ENCODE peak calls at places on chromosome 3, in five cellular contexts. S, O, F, W and R are unnamed samples.
A peak's percentile ranks its signal among the peaks of the same experiment; 100 is the strongest.

GRCh38 chr3:178807694-178808093 is 263.9 kb downstream of the ZMAT3 start:
- DNase-seq in S (no peak), O (no peak), F (no peak), W (no peak), R (no peak)

GRCh38 chr3:46283851-46284450 is 41.7 kb downstream of the CCR3 start:
- DNase-seq in S (no peak), O (no peak), F (no peak), W (peak; percentile 72), R (no peak)

GRCh38 chr3:131501949-131502348 is 822 bp downstream of the MRPL3 start:
- DNase-seq in S (peak; percentile 6), O (peak; percentile 1), F (no peak), W (no peak), R (no peak)

GRCh38 chr3:169760479-169760878 is 4.4 kb downstream of the TERC start:
- DNase-seq in S (peak; percentile 89), O (peak; percentile 59), F (no peak), W (no peak), R (no peak)

GRCh38 chr3:67018789-67019525 is 20.9 kb downstream of the KBTBD8 start:
- DNase-seq in S (no peak), O (peak; percentile 26), F (no peak), W (no peak), R (no peak)

GRCh38 chr3:169186596-169186995 is 476.9 kb downstream of the MECOM start:
- DNase-seq in S (no peak), O (no peak), F (no peak), W (no peak), R (no peak)

GRCh38 chr3:172201136-172201989 is 162.0 kb downstream of the FNDC3B start:
- DNase-seq in S (peak; percentile 69), O (peak; percentile 93), F (peak; percentile 91), W (no peak), R (no peak)

GRCh38 chr3:195150194-195151118 is 120.5 kb downstream of the XXYLT1 start:
- DNase-seq in S (no peak), O (peak; percentile 93), F (peak; percentile 76), W (peak; percentile 49), R (no peak)

GRCh38 chr3:51024765-51025681 is 350.3 kb downstream of the DOCK3 start:
- DNase-seq in S (no peak), O (no peak), F (peak; percentile 39), W (peak; percentile 89), R (peak; percentile 36)

GRCh38 chr3:16589120-16589519 is 16.1 kb downstream of the DAZL start:
- DNase-seq in S (no peak), O (no peak), F (no peak), W (no peak), R (no peak)

GRCh38 chr3:34957707-34958106 is 681.6 kb upstream of the ARPP21 start:
- DNase-seq in S (no peak), O (peak; percentile 78), F (no peak), W (no peak), R (no peak)

GRCh38 chr3:38989932-38990510 is 61.7 kb downstream of the SCN11A start:
- DNase-seq in S (no peak), O (no peak), F (no peak), W (no peak), R (no peak)

GRCh38 chr3:15271030-15271429 is 61.4 kb downstream of the SH3BP5 start:
- DNase-seq in S (no peak), O (no peak), F (no peak), W (no peak), R (no peak)

GRCh38 chr3:38960953-38961622 is 90.7 kb downstream of the SCN11A start:
- DNase-seq in S (peak; percentile 55), O (peak; percentile 54), F (peak; percentile 60), W (peak; percentile 20), R (no peak)

GRCh38 chr3:124277516-124277890 is 285.6 kb upstream of the ROPN1 start:
- DNase-seq in S (no peak), O (peak; percentile 82), F (no peak), W (no peak), R (no peak)

GRCh38 chr3:128482175-128482856 is 10.7 kb downstream of the GATA2 start:
- DNase-seq in S (peak; percentile 57), O (no peak), F (peak; percentile 25), W (no peak), R (no peak)

GRCh38 chr3:128369106-128369708 is 97.5 kb downstream of the DNAJB8 start:
- DNase-seq in S (no peak), O (no peak), F (no peak), W (no peak), R (no peak)

GRCh38 chr3:81173514-81173913 is 587.9 kb downstream of the GBE1 start:
- DNase-seq in S (peak; percentile 45), O (no peak), F (no peak), W (no peak), R (no peak)

GRCh38 chr3:79473993-79474392 is 293.8 kb downstream of the ROBO1 start:
- DNase-seq in S (peak; percentile 1), O (no peak), F (no peak), W (no peak), R (no peak)

GRCh38 chr3:18988619-18989229 is 159.6 kb upstream of the KCNH8 start:
- DNase-seq in S (peak; percentile 0), O (peak; percentile 28), F (no peak), W (peak; percentile 45), R (no peak)

GRCh38 chr3:127330385-127330784 is 42.5 kb upstream of the PRR20G start:
- DNase-seq in S (no peak), O (no peak), F (no peak), W (no peak), R (no peak)

GRCh38 chr3:175485436-175485835 is 626.3 kb downstream of the NAALADL2 start:
- DNase-seq in S (no peak), O (no peak), F (no peak), W (no peak), R (no peak)

GRCh38 chr3:56725175-56725574 is 42.1 kb upstream of the TASOR start:
- DNase-seq in S (no peak), O (no peak), F (no peak), W (peak; percentile 88), R (peak; percentile 7)

GRCh38 chr3:128464702-128465101 is 2.0 kb downstream of the DNAJB8 start:
- DNase-seq in S (no peak), O (no peak), F (no peak), W (no peak), R (no peak)

GRCh38 chr3:197007953-197008352 is 21.7 kb downstream of the MELTF start:
- DNase-seq in S (no peak), O (no peak), F (peak; percentile 9), W (no peak), R (no peak)

GRCh38 chr3:141237701-141238521 is 6.3 kb downstream of the PXYLP1 start:
- DNase-seq in S (no peak), O (peak; percentile 27), F (peak; percentile 81), W (peak; percentile 48), R (no peak)

GRCh38 chr3:196998966-196999760 is 30.5 kb downstream of the MELTF start:
- DNase-seq in S (no peak), O (no peak), F (peak; percentile 27), W (no peak), R (no peak)

GRCh38 chr3:28345690-28346089 is 2.8 kb upstream of the ZCWPW2 start:
- DNase-seq in S (no peak), O (no peak), F (no peak), W (no peak), R (no peak)

GRCh38 chr3:48431224-48432029 is 1.5 kb upstream of the PLXNB1 start:
- DNase-seq in S (no peak), O (no peak), F (peak; percentile 22), W (no peak), R (no peak)

GRCh38 chr3:61464785-61465184 is 96.6 kb upstream of the PTPRG start:
- DNase-seq in S (no peak), O (no peak), F (no peak), W (no peak), R (no peak)

GRCh38 chr3:192883512-192883911 is 34.1 kb downstream of the MB21D2 start:
- DNase-seq in S (no peak), O (no peak), F (no peak), W (no peak), R (no peak)

GRCh38 chr3:72185549-72186484 is 400.9 kb upstream of the PROK2 start:
- DNase-seq in S (peak; percentile 79), O (peak; percentile 76), F (no peak), W (no peak), R (no peak)

GRCh38 chr3:141875374-141875892 is 1.0 kb upstream of the ATP1B3 start:
- DNase-seq in S (peak; percentile 91), O (peak; percentile 87), F (peak; percentile 92), W (peak; percentile 83), R (peak; percentile 74)

GRCh38 chr3:168850109-168850508 is 754.4 kb upstream of the GOLIM4 start:
- DNase-seq in S (no peak), O (no peak), F (no peak), W (no peak), R (no peak)

GRCh38 chr3:10370429-10370828 is 49.5 kb upstream of the SEC13 start:
- DNase-seq in S (peak; percentile 64), O (peak; percentile 71), F (peak; percentile 38), W (peak; percentile 11), R (no peak)

GRCh38 chr3:137692803-137693431 is 71.2 kb upstream of the SOX14 start:
- DNase-seq in S (peak; percentile 11), O (no peak), F (no peak), W (no peak), R (no peak)

GRCh38 chr3:5058463-5058862 is 63.6 kb upstream of the ARL8B start:
- DNase-seq in S (no peak), O (peak; percentile 39), F (no peak), W (no peak), R (no peak)

GRCh38 chr3:157868168-157868567 is 238.1 kb downstream of the SHOX2 start:
- DNase-seq in S (no peak), O (peak; percentile 74), F (no peak), W (no peak), R (no peak)

GRCh38 chr3:40009991-40010390 is 200.6 kb downstream of the MYRIP start:
- DNase-seq in S (no peak), O (peak; percentile 2), F (peak; percentile 39), W (no peak), R (no peak)

GRCh38 chr3:179811321-179812095 is 158.7 kb downstream of the USP13 start:
- DNase-seq in S (peak; percentile 85), O (peak; percentile 81), F (no peak), W (peak; percentile 32), R (no peak)